ENCODE peak calls at places on chromosomes 5 and 9, in four cellular contexts. K is fibroblast of mammary gland, W is Calu3, T is H4. A is an unnamed sample.

GRCh38 chr5:74947961-74948613 is 81.9 kb upstream of the FAM169A start:
- DNase-seq in K (peak), T (no peak), W (peak), A (no peak)

GRCh38 chr9:127783111-127783621 is 2.7 kb upstream of the CDK9 start:
- DNase-seq in K (no peak), T (no peak), W (no peak), A (no peak)

GRCh38 chr5:113232667-113233066 is 202.1 kb downstream of the TSSK1B start:
- DNase-seq in K (peak), W (no peak), T (no peak), A (no peak)

GRCh38 chr5:178234753-178235599 is 2.4 kb upstream of the PHYKPL start:
- DNase-seq in K (peak), W (peak), T (peak), A (peak)

GRCh38 chr5:151005187-151005974 is 15.0 kb upstream of the GPX3 start:
- DNase-seq in K (peak), W (no peak), T (no peak), A (no peak)

GRCh38 chr9:129458663-129459549 is 162.0 kb downstream of the C9orf50 start:
- DNase-seq in W (no peak), K (no peak), T (no peak), A (peak)

GRCh38 chr9:1025131-1025530 is 25.0 kb upstream of the DMRT2 start:
- DNase-seq in K (no peak), T (no peak), W (no peak), A (no peak)

GRCh38 chr5:96084874-96085545 is 123.4 kb upstream of the ELL2 start:
- DNase-seq in K (peak), T (no peak), W (no peak), A (peak)

GRCh38 chr5:95261369-95262175 is 23.3 kb downstream of the MCTP1 start:
- DNase-seq in T (peak), W (peak), K (peak), A (no peak)

GRCh38 chr5:129771058-129771838 is 23.4 kb downstream of the MINAR2 start:
- DNase-seq in K (peak), W (peak), T (peak), A (peak)

GRCh38 chr5:173228107-173228506 is 6.9 kb downstream of the NKX2-5 start:
- DNase-seq in K (no peak), W (no peak), T (no peak), A (no peak)

GRCh38 chr9:122213589-122214413 is 15.0 kb downstream of the LHX6 start:
- DNase-seq in K (no peak), W (peak), T (peak), A (peak)